ENCODE peak calls at places on chromosome 13, in five cellular contexts. K is head of caudate nucleus; T is EL; N is activated T-helper 1 cell treated with anti-CD3 and anti-CD28 coated beads, Interleukin-12 subunit alpha, Interleukin-12 subunit beta, Interleukin-2, Interleukin-4 antibody, amounts not matched to agents 30 ng/mL and 10 ng/mL and 1 ng/mL, durations not matched to agents 14 hours and 24 hours and 36 hours; H is tibial nerve. I is an unnamed sample.

GRCh38 chr13:31629085-31629785 is 110.1 kb upstream of the RXFP2 start:
- DNase-seq in T (peak), K (no peak), H (no peak), N (no peak), I (no peak)

GRCh38 chr13:31761951-31762350 is 22.6 kb downstream of the RXFP2 start:
- DNase-seq in K (no peak), T (peak), N (no peak), H (no peak), I (no peak)

GRCh38 chr13:73370066-73370465 is 311.3 kb downstream of the KLF5 start:
- DNase-seq in T (no peak), H (no peak), K (no peak), N (no peak), I (no peak)

GRCh38 chr13:48066310-48066989 is 28.5 kb downstream of the MED4 start:
- DNase-seq in N (peak), T (peak), H (no peak), K (no peak), I (no peak)

GRCh38 chr13:96020941-96021340 is 32.3 kb downstream of the UGGT2 start:
- DNase-seq in N (no peak), K (no peak), H (no peak), T (no peak), I (peak)

GRCh38 chr13:64675256-64675892 is 2554.8 kb downstream of the PCDH9 start:
- DNase-seq in N (no peak), K (no peak), T (peak), H (no peak), I (peak)

GRCh38 chr13:41533676-41534075 is 76.3 kb downstream of the RGCC start:
- DNase-seq in T (no peak), H (peak), K (no peak), N (no peak), I (no peak)

GRCh38 chr13:105196052-105196451 is 1339.4 kb downstream of the EFNB2 start:
- DNase-seq in H (no peak), N (no peak), K (no peak), T (peak), I (peak)

GRCh38 chr13:110830331-110830730 is 84.5 kb downstream of the ANKRD10 start:
- DNase-seq in N (no peak), H (no peak), K (no peak), T (no peak), I (no peak)

GRCh38 chr13:20439261-20439660 is 86.4 kb downstream of the CRYL1 start:
- DNase-seq in N (no peak), H (no peak), T (no peak), K (no peak), I (no peak)

GRCh38 chr13:46354143-46355087 is 32.6 kb downstream of the RUBCNL start:
- DNase-seq in K (no peak), N (peak), T (peak), H (no peak), I (no peak)

GRCh38 chr13:93942016-93942415 is 537.5 kb downstream of the DCT start:
- DNase-seq in H (no peak), T (peak), N (no peak), K (no peak), I (no peak)

GRCh38 chr13:98507060-98507797 is 69.7 kb downstream of the STK24 start:
- DNase-seq in K (no peak), N (no peak), T (peak), H (peak), I (peak)

GRCh38 chr13:79311456-79311855 is 94.6 kb downstream of the RBM26 start:
- DNase-seq in N (no peak), H (no peak), K (no peak), T (no peak), I (no peak)

GRCh38 chr13:111556496-111556895 is 236.1 kb downstream of the TEX29 start:
- DNase-seq in T (no peak), K (no peak), N (no peak), H (no peak), I (no peak)

GRCh38 chr13:89910166-89910565 is 1437.3 kb upstream of the MIR17HG start:
- DNase-seq in H (no peak), T (no peak), N (no peak), K (no peak), I (no peak)

GRCh38 chr13:95641961-95642621 is 2.4 kb downstream of the DZIP1 start:
- DNase-seq in K (peak), T (peak), N (no peak), H (no peak), I (peak)

GRCh38 chr13:73225983-73226382 is 167.2 kb downstream of the KLF5 start:
- DNase-seq in N (no peak), H (no peak), T (no peak), K (no peak), I (no peak)

GRCh38 chr13:52804202-52804641 is 44.2 kb downstream of the PCDH8 start:
- DNase-seq in N (no peak), T (no peak), K (no peak), H (no peak), I (no peak)

GRCh38 chr13:28493740-28494536 is 990 bp downstream of the FLT1 start:
- DNase-seq in K (no peak), N (no peak), H (no peak), T (no peak), I (no peak)